ENCODE peak calls at places on chromosomes 2 and 18, in nine cellular contexts. S is psoas muscle; M is choroid plexus epithelial cell; P is ovary; U is pancreas; R is GM06990; L is CD8-positive, alpha-beta memory T cell; V is CD8-positive, alpha-beta T cell; G is cardiac muscle cell. X is an unnamed sample.

GRCh38 chr18:7066965-7067555 is 50.5 kb downstream of the LAMA1 start:
- DNase-seq in S (no peak), M (peak; percentile 27), P (no peak), U (no peak), R (no peak), L (no peak), V (no peak), G (peak; percentile 6), X (no peak)

GRCh38 chr2:21667638-21668037 is 543.9 kb downstream of the TDRD15 start:
- DNase-seq in S (no peak), M (no peak), P (no peak), U (no peak), R (no peak), L (no peak), V (no peak), G (no peak), X (no peak)

GRCh38 chr2:8315766-8316165 is 366.1 kb upstream of the ID2 start:
- DNase-seq in S (no peak), M (no peak), P (no peak), U (no peak), R (no peak), L (no peak), V (no peak), G (no peak), X (peak; percentile 9)

GRCh38 chr2:31539505-31539904 is 41.2 kb downstream of the SRD5A2 start:
- DNase-seq in S (no peak), M (no peak), P (no peak), U (no peak), R (no peak), L (no peak), V (no peak), G (no peak), X (no peak)

GRCh38 chr2:172710584-172711024 is 25.0 kb upstream of the RAPGEF4 start:
- DNase-seq in S (no peak), M (peak; percentile 79), P (peak; percentile 24), U (no peak), R (no peak), L (peak; percentile 34), V (peak; percentile 47), G (peak; percentile 56), X (peak; percentile 69)

GRCh38 chr18:28466213-28466612 is 289.3 kb upstream of the CDH2 start:
- DNase-seq in S (no peak), M (no peak), P (no peak), U (no peak), R (no peak), L (no peak), V (no peak), G (peak; percentile 39), X (peak; percentile 14)

GRCh38 chr18:70496749-70497294 is 208.0 kb downstream of the SOCS6 start:
- DNase-seq in S (no peak), M (no peak), P (no peak), U (no peak), R (no peak), L (no peak), V (no peak), G (no peak), X (no peak)

GRCh38 chr2:212842544-212843185 is 304.1 kb upstream of the ERBB4 start:
- DNase-seq in S (no peak), M (peak; percentile 75), P (no peak), U (no peak), R (no peak), L (no peak), V (no peak), G (peak; percentile 38), X (peak; percentile 75)

DNA sequence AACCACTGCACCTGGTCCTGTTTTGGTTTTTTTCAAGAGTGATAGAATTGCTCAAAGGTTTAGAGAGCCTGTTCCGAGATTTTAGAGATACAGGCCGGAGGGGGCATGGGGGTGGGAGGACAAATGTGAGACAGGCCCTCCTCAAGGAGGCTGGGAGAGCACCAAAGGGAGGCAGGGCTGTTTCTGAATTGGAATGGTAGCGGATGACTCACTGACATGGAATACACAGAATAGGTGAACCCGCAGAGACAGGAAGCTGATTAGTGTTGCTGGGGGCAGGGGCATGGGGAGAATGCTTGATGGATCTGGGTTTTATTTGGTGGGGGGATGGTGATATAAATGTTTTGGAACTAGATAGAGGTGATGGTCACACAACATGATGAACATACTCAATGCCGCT is 111.0 kb upstream of the MGAT5 start:
- DNase-seq in S (no peak), M (peak; percentile 66), P (no peak), U (no peak), R (no peak), L (no peak), V (no peak), G (peak; percentile 29), X (peak; percentile 13)
- H3K4me3 ChIP-seq in S (no peak overlapping the region), M (no peak overlapping the region), P (no peak overlapping the region), U (no peak overlapping the region), R (no peak overlapping the region), L (no peak overlapping the region), V (no peak overlapping the region), G (no peak overlapping the region), X (no peak overlapping the region)

GRCh38 chr2:47772343-47772742 is 10.6 kb upstream of the MSH6 start:
- DNase-seq in S (no peak), M (no peak), P (no peak), U (no peak), R (no peak), L (no peak), V (no peak), G (no peak), X (no peak)
- H3K4me3 ChIP-seq in S (no peak overlapping the region), M (no peak overlapping the region), P (no peak overlapping the region), U (no peak overlapping the region), R (no peak overlapping the region), L (no peak overlapping the region), V (no peak overlapping the region), G (no peak overlapping the region), X (no peak overlapping the region)

GRCh38 chr2:176844461-176844860 is 368.1 kb upstream of the HNRNPA3 start:
- DNase-seq in S (no peak), M (no peak), P (no peak), U (no peak), R (no peak), L (no peak), V (no peak), G (no peak), X (no peak)
- H3K4me3 ChIP-seq in S (no peak overlapping the region), M (no peak overlapping the region), P (no peak overlapping the region), U (no peak overlapping the region), R (no peak overlapping the region), L (no peak overlapping the region), V (no peak overlapping the region), G (no peak overlapping the region), X (no peak overlapping the region)

GRCh38 chr2:200828572-200829257 is 17.0 kb downstream of the BZW1 start:
- DNase-seq in S (no peak), M (no peak), P (no peak), U (no peak), R (no peak), L (no peak), V (no peak), G (no peak), X (no peak)

GRCh38 chr2:200828104-200828503 is 16.4 kb downstream of the BZW1 start:
- DNase-seq in S (no peak), M (no peak), P (no peak), U (no peak), R (no peak), L (no peak), V (no peak), G (no peak), X (no peak)

DNA sequence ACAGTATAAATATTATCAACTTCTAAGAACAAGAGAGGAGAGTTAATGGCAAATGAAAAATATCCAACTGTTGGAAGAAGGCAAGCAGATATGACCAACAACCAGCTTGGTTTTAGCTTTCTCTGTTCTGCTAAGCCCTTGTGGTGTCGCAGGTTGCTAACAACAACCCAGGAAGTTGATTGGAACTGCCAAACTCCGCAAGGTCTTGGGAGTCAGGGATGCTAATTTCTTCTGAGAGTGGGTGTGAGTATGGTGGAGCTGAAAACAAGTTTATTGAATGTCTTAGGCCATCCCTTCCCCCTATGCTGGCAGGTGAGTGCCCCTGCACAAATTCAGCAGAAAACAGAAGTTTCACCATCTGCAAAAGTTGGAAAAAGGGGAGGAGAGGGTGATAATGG is 17.5 kb downstream of the BZW1 start:
- DNase-seq in S (no peak), M (no peak), P (no peak), U (no peak), R (no peak), L (no peak), V (no peak), G (no peak), X (no peak)
- H3K4me3 ChIP-seq in S (no peak overlapping the region), M (no peak overlapping the region), P (no peak overlapping the region), U (no peak overlapping the region), R (no peak overlapping the region), L (no peak overlapping the region), V (no peak overlapping the region), G (no peak overlapping the region), X (no peak overlapping the region)

DNA sequence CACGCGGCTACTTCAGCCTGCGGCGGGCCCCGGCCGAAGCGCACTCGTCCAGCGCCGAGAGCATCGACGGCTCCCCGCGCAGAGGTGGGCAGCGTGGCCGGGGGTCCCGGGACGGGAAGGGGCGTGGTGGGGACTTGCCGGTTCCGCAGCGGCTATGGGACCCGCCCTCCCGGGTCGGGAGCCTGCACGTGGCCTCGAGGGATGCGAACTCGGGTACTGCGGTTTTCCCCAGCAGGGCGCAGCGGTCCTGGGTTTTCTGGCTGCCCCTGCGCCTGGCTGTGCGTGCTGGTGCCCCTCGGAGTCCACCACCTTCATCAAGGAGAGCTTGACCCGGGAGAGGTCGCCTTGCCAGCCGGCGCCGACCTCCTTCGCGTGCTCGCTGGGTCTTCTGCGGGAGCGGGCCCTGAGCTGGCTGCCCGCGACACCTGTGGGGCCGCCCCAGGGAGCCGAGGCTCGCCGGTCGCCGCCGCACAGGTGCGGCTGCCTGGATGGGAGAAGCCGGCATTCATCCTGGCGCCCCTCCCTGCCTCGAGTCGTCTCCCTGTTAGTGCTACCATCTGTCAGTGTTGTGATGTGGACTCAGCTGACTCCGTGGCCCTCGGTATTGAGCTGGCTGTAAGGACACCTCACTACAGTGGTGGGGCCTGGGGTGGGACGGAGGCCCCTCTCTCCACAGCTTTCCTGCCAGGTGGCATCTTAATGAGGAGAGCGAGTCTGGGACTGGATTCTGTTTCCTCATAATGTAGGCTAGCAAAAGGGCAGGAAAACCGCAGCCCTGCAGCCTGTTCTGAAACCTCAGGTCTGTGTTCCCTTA is 177.3 kb downstream of the AGAP1 start:
- DNase-seq in S (no peak), M (no peak), P (no peak), U (peak; percentile 58), R (no peak), L (no peak), V (no peak), G (no peak), X (no peak)
- H3K4me3 ChIP-seq in S (peak overlapping the region; percentile 66), M (peak overlapping the region; percentile 59), P (peak overlapping the region; percentile 50), U (peak overlapping the region; percentile 50), R (no peak overlapping the region), L (no peak overlapping the region), V (no peak overlapping the region), G (peak overlapping the region; percentile 39), X (peak overlapping the region; percentile 62)